ENCODE peak calls at places on chromosomes 3 and 15, in eight cellular contexts. X is hepatocyte, Y is neural progenitor cell, Q is GM23338, P is MM.1S, T is SK-N-SH, H is HCT116, S is PC-3. F is an unnamed sample.
A peak's percentile ranks its signal among the peaks of the same experiment; 100 is the strongest.

GRCh38 chr3:12143949-12144504 is 14.7 kb downstream of the TIMP4 start:
- DNase-seq in S (no peak), Y (no peak), H (no peak), P (no peak), X (peak; percentile 53), Q (no peak), T (no peak), F (no peak)

GRCh38 chr3:149641011-149641728 is 16.7 kb downstream of the WWTR1 start:
- DNase-seq in P (no peak), T (no peak), X (no peak), S (no peak), Q (no peak), H (no peak), Y (peak; percentile 52), F (no peak)

GRCh38 chr15:29925227-29926082 is 103.2 kb upstream of the TJP1 start:
- DNase-seq in X (peak; percentile 87), T (peak; percentile 79), Y (peak; percentile 86), Q (peak; percentile 93), P (peak; percentile 11), H (peak; percentile 71), S (peak; percentile 97), F (peak; percentile 41)

GRCh38 chr3:195086885-195087284 is 184.1 kb downstream of the XXYLT1 start:
- DNase-seq in Q (no peak), P (no peak), T (no peak), X (no peak), S (no peak), H (no peak), Y (no peak), F (no peak)

GRCh38 chr15:100124936-100125626 is 216.7 kb downstream of the ADAMTS17 start:
- DNase-seq in H (no peak), P (no peak), S (no peak), T (no peak), Q (no peak), X (no peak), Y (no peak), F (no peak)

GRCh38 chr3:47261301-47261700 is 21.3 kb downstream of the KIF9 start:
- DNase-seq in Q (peak; percentile 10), H (no peak), S (peak; percentile 43), P (no peak), Y (no peak), T (no peak), X (no peak), F (no peak)

GRCh38 chr3:108100906-108101305 is 10.1 kb upstream of the CD47 start:
- DNase-seq in Y (no peak), X (no peak), S (no peak), Q (no peak), H (no peak), P (peak; percentile 83), T (no peak), F (peak; percentile 90)

GRCh38 chr15:72131922-72132321 is 13.7 kb downstream of the SENP8 start:
- DNase-seq in T (no peak), Q (no peak), P (no peak), X (no peak), H (no peak), Y (no peak), S (no peak), F (no peak)

GRCh38 chr15:99250001-99250400 is 620 bp upstream of the TTC23 start:
- DNase-seq in X (no peak), S (no peak), H (no peak), Y (no peak), P (no peak), T (no peak), Q (no peak), F (peak; percentile 10)

GRCh38 chr15:55715355-55716076 is 27.4 kb downstream of the PRTG start:
- DNase-seq in Y (peak; percentile 76), P (no peak), Q (peak; percentile 74), T (no peak), H (no peak), S (no peak), X (no peak), F (no peak)

GRCh38 chr15:72521682-72522081 is 47.6 kb downstream of the ARIH1 start:
- DNase-seq in T (no peak), X (no peak), Q (no peak), P (no peak), Y (no peak), H (no peak), S (no peak), F (no peak)

GRCh38 chr15:75182187-75183131 is 19.2 kb upstream of the C15orf39 start:
- DNase-seq in Y (no peak), H (no peak), S (no peak), T (no peak), Q (peak; percentile 54), X (peak; percentile 56), P (no peak), F (no peak)

GRCh38 chr3:112637700-112638099 is 3.2 kb downstream of the CCDC80 start:
- DNase-seq in H (no peak), Q (no peak), S (no peak), X (no peak), T (no peak), P (no peak), Y (no peak), F (no peak)

GRCh38 chr3:112639451-112640332 is 1.3 kb downstream of the CCDC80 start:
- DNase-seq in X (no peak), H (no peak), Y (no peak), P (no peak), T (no peak), Q (no peak), S (no peak), F (no peak)

GRCh38 chr3:112640333-112640863 is 545 bp downstream of the CCDC80 start:
- DNase-seq in S (peak; percentile 71), H (no peak), Y (peak; percentile 47), T (peak; percentile 32), Q (no peak), X (peak; percentile 54), P (no peak), F (no peak)

GRCh38 chr3:112640864-112641751 is at the start of gene CCDC80:
- DNase-seq in P (no peak), T (no peak), S (peak; percentile 89), H (peak; percentile 59), Q (peak; percentile 44), Y (peak; percentile 23), X (peak; percentile 63), F (no peak)

DNA sequence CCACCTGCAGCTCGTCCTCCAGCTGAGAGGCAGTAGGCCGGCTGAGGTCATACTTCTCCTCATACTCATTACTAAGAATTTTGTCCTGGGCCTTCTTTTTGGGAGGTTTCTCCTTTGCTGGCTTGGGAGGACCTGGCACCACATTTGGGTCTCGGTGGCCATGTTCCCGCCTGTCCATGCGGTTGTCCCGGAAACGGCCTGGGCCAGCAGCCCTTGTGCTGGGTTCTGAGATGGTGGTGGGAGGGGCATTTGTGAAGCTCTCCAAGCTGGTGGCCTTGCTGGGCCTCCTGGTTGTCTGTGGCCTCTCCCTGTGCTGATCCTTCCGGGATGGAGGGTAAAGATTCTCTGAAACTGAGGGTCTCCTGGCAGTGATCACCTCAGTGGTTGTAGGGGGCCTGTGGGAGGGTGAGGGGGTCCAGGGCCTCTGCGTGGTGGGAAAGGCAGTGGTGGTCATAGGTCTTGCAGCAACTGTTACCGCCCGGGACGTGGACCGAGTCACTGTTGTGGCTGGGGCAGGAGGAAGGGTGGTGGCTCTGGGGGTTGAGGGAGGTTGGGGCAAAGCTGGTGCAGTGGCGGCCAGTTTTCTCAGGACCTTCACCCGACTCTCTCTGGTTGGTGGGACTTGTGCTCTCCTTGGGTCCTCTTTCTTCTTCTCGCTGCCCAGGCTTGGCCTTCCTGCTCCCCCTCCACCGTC is 2.5 kb downstream of the CCDC80 start:
- DNase-seq in S (no peak), H (no peak), T (no peak), X (no peak), Q (no peak), Y (no peak), P (no peak), F (no peak)
- H4K20me1 ChIP-seq in S (no peaks in the 10 kb centered on the region), H (no peaks in the 10 kb centered on the region), T (peaks cover 16% of the 10 kb centered on the region), X (no peaks in the 10 kb centered on the region), Q (no peaks in the 10 kb centered on the region), Y (no peaks in the 10 kb centered on the region), P (no peaks in the 10 kb centered on the region), F (no peaks in the 10 kb centered on the region)

GRCh38 chr3:177359601-177360357 is 162.5 kb upstream of the TBL1XR1 start:
- DNase-seq in P (peak; percentile 100), Y (peak; percentile 96), X (peak; percentile 99), Q (peak; percentile 99), H (peak; percentile 98), S (peak; percentile 99), T (peak; percentile 92), F (peak; percentile 99)

GRCh38 chr3:177358968-177359600 is 161.8 kb upstream of the TBL1XR1 start:
- DNase-seq in X (peak; percentile 72), H (peak; percentile 44), Y (peak; percentile 74), Q (peak; percentile 80), T (peak; percentile 47), S (peak; percentile 46), P (peak; percentile 86), F (peak; percentile 81)

GRCh38 chr3:177357352-177358084 is 160.2 kb upstream of the TBL1XR1 start:
- DNase-seq in Q (peak; percentile 47), X (peak; percentile 83), T (peak; percentile 38), H (peak; percentile 97), S (peak; percentile 73), Y (peak; percentile 37), P (peak; percentile 89), F (peak; percentile 76)

GRCh38 chr3:177356113-177356512 is 158.8 kb upstream of the TBL1XR1 start:
- DNase-seq in P (no peak), X (no peak), Y (no peak), S (no peak), Q (no peak), T (no peak), H (no peak), F (no peak)

DNA sequence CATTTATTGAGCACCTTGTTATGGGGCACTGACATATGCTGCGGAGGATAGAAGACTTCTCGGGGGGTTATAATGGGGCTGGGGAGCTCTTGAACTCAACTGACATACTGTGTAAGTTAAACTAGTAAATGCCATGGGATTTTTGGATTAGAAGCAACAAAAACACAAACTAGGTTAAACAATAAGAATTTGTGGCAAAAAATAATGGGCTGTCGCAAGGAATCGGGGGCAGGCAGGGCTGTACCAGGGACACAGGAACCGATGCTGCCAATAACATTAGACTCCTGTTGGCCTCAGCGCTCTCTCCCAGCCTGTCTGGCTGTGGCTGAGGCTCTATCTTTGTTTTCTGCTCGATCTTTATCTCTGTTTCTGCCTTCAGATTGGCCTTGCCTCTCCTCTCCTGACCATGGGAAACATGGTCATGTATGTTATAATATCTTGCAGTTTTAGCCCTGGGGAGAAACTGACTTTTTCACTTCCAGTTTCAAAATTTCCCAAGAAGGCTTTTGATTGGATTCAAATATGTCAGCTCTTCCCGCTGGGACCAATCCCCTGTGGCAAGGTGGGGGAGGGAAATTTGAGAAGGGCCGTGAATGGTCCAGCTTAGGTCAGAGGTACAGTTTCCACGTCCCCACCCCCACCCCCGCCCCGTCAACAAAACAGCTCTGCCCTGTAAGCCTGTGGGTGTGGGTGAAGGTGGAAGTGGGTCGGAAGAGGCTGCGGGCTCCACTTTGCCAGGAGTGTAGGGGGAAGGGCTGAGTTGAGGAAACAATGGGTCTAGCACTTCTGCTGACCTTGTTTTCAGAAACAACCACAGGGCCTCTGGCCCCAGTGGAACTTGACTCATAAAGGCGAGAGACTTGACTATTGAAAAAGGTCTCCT is 161.0 kb upstream of the TBL1XR1 start:
- DNase-seq in S (peak; percentile 96), T (peak; percentile 54), X (peak; percentile 73), P (peak; percentile 99), H (peak; percentile 89), Y (peak; percentile 41), Q (peak; percentile 60), F (peak; percentile 68)
- TF ChIP-seq EZH2phosphoT487 in S (no peak), T (no peak), X (no peak), P (no peak), H (no peak), Y (no peak), Q (no peak), F (no peak)

GRCh38 chr3:129046037-129046731 is 14.4 kb upstream of the GP9 start:
- DNase-seq in H (no peak), S (no peak), Y (no peak), P (no peak), X (no peak), T (no peak), Q (peak; percentile 91), F (no peak)
- TF ChIP-seq CTCF in H (no peak), S (no peak), Y (no peak), P (peak; percentile 1), X (no peak), T (no peak), Q (peak; percentile 73), F (no peak)

GRCh38 chr3:152388631-152389030 is 119.9 kb downstream of the MBNL1 start:
- DNase-seq in X (no peak), H (no peak), Q (no peak), P (no peak), S (peak; percentile 85), T (no peak), Y (no peak), F (no peak)
- H4K20me1 ChIP-seq in X (peaks cover 22% of the 10 kb centered on the region), H (no peaks in the 10 kb centered on the region), Q (no peaks in the 10 kb centered on the region), P (peaks cover 34% of the 10 kb centered on the region), S (peaks cover 6% of the 10 kb centered on the region), T (peaks cover 80% of the 10 kb centered on the region), Y (no peaks in the 10 kb centered on the region), F (peaks cover 37% of the 10 kb centered on the region)

F was measured in OCI-LY7.